ENCODE peak calls at places on chromosomes 4 and X, in six cellular contexts. O is CD8-positive, alpha-beta T cell; D is endodermal cell; A is A549; P is hepatocyte; F is left lung. S is an unnamed sample.

GRCh38 chr4:53861856-53862610 is 202.4 kb downstream of the CHIC2 start:
- DNase-seq in D (no peak), A (no peak), O (no peak), F (no peak), P (peak), S (peak)

GRCh38 chr4:182478475-182478874 is 235.3 kb downstream of the TENM3 start:
- DNase-seq in O (no peak), F (no peak), D (no peak), P (peak), A (peak), S (peak)

GRCh38 chrX:135741192-135741715 is 26.7 kb downstream of the CT45A3 start:
- DNase-seq in D (no peak), P (no peak), A (no peak), F (no peak), O (no peak), S (no peak)

GRCh38 chr4:109846395-109847098 is 1.4 kb upstream of the LRIT3 start:
- DNase-seq in F (no peak), O (no peak), A (no peak), P (peak), D (peak), S (no peak)

GRCh38 chrX:108439434-108439883 is at the start of gene COL4A5:
- DNase-seq in A (peak), F (peak), O (no peak), P (peak), D (peak), S (peak)

GRCh38 chr4:127479031-127479622 is 153.6 kb upstream of the INTU start:
- DNase-seq in F (no peak), A (peak), D (no peak), O (no peak), P (peak), S (peak)

GRCh38 chr4:2442175-2442993 is 23.6 kb downstream of the CFAP99 start:
- DNase-seq in D (no peak), P (no peak), A (peak), O (no peak), F (no peak), S (no peak)

GRCh38 chr4:26289421-26289820 is 31.4 kb upstream of the RBPJ start:
- DNase-seq in D (no peak), A (no peak), F (no peak), P (no peak), O (no peak), S (no peak)

DNA sequence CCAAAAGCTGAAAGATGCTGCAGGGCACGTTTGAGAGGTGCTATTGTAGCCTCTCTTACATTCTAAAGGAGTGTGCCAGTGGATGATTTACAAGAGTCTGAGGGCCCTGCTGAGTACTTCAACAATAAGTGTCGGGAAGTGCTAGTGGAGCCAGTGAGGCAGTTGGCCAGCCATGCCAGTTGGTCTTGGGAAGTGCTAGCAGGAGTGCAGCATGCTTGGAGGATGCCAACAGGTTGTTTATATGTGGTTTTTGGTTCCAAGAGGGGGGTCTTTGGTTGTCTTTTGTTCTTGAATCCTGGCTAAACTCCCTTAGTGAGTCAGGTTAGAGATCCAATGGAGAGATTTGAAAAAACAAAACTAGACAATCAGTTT is 335.3 kb downstream of the PABPC4L start:
- DNase-seq in A (no peak), P (no peak), O (no peak), D (peak), F (peak), S (peak)
- TF ChIP-seq CTCF in A (no peak), P (no peak), O (no peak), D (no peak), F (no peak), S (no peak)

GRCh38 chr4:105551968-105552746 is at the start of gene ARHGEF38:
- DNase-seq in A (no peak), D (peak), O (no peak), P (peak), F (peak), S (no peak)

GRCh38 chr4:105558277-105558676 is 5.9 kb downstream of the ARHGEF38 start:
- DNase-seq in F (no peak), O (no peak), D (no peak), A (no peak), P (no peak), S (no peak)

GRCh38 chr4:105556175-105556574 is 3.8 kb downstream of the ARHGEF38 start:
- DNase-seq in P (peak), D (no peak), O (no peak), A (no peak), F (no peak), S (no peak)

GRCh38 chr4:105550641-105551040 is 1.8 kb upstream of the ARHGEF38 start:
- DNase-seq in F (no peak), P (no peak), A (no peak), O (no peak), D (no peak), S (no peak)

GRCh38 chr4:105555409-105555808 is 3.0 kb downstream of the ARHGEF38 start:
- DNase-seq in O (no peak), P (no peak), F (no peak), D (peak), A (no peak), S (no peak)
- H3K4me3 ChIP-seq in O (no peak), P (no peak), F (peak), D (no peak), A (no peak), S (no peak)

DNA sequence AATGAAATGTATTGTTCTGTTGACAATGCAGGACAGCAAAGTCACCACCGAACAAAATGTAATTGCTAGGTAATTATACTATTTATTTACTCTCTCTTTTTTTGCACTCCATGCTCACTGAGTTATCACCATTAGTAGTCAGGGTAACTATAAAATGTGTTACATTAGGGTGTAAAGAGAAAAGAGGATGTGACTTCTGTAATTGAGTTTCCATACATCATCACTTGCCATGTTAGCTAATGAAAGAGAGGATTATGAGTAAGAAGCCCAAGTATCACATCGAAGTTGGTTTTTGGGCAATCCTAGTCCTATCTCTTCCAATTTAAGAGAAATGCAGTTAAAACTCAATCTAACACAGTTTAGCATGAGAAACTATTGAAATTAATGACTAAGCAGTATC is 7.6 kb downstream of the ZXDA start:
- DNase-seq in A (no peak), P (no peak), F (no peak), D (no peak), O (no peak), S (no peak)
- TF ChIP-seq CTCF in A (no peak), P (no peak), F (no peak), D (no peak), O (no peak), S (no peak)

DNA sequence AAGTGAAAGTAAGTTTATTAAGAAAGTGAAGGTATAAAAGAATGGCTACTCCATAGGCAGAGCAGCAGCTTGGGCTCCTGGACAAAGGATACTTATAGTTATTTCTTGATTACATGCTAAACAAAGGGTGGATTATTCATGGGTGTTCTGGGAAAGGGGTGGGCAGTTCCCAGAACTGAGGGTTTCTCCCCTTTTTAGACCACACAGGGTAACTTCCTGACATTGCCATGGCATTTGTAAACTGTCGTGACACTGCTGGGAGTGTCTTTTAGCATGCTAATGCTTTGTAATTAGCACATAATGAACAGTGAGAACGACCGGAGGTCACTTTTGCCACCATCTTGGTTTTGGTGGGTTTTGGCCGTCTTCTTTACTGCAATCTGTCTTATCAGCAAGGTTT is 557.6 kb downstream of the SPRY1 start:
- DNase-seq in F (no peak), D (no peak), O (no peak), A (no peak), P (no peak), S (no peak)
- H3K4me3 ChIP-seq in F (no peak), D (no peak), O (no peak), A (no peak), P (no peak), S (no peak)

DNA sequence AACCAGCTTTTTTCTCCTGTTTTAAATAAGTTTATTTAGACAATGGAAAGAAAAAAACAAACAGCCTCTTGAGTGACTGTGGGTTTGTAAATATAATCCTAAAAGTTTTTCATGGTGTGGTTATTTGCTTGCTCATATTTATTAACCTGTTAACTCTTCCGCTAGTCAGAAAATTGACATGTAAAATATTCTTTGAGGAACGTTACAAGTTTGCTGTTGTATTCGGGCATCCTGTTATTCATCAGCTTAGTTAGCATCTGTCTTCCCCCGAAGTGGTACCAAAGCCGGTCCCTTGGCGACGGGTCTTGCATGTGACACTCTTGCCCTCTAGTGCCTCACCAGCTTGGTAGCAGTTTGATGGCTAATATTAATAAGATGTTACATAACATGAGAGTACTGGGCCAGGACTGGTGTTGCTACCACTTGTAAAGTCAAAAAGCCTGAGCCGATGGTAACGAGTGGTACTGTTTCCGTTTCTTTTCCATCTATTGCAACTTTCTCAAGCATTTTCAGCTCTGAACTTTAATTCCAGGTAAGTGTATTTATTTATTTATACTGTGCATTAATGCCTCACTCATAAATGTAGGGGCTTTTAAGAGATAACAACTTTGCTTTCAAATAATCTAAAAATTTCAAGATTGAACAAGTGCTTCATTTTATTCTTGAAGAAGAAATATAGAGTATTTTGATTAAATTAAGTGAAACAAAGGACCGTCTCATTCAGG is at the start of gene NDST3:
- DNase-seq in F (peak), P (peak), O (no peak), A (peak), D (peak), S (peak)
- TF ChIP-seq CTCF in F (no peak), P (peak), O (no peak), A (peak), D (peak), S (no peak)

S was measured in fibroblast of the aortic adventitia.